ENCODE peak calls at places on chromosomes 1 and 21, in eight cellular contexts. Q is HL-60, G is cardiac muscle cell, Y is stomach, Z is fibroblast of lung, V is WERI-Rb-1, S is A673, F is thoracic aorta. X is an unnamed sample.

GRCh38 chr1:245984390-245985155 is 522.5 kb downstream of the SMYD3 start:
- DNase-seq in Q (no peak), G (no peak), Y (no peak), Z (peak; percentile 28), V (no peak), S (no peak), F (no peak), X (no peak)

GRCh38 chr1:87156124-87156523 is 172.6 kb upstream of the LMO4 start:
- DNase-seq in Q (no peak), G (no peak), Y (no peak), Z (no peak), V (no peak), S (no peak), F (no peak), X (no peak)

GRCh38 chr1:7953850-7954609 is 7.5 kb upstream of the PARK7 start:
- DNase-seq in Q (peak; percentile 99), G (peak; percentile 95), Y (peak; percentile 96), Z (peak; percentile 91), V (peak; percentile 96), S (peak; percentile 82), F (peak; percentile 80), X (peak; percentile 99)

GRCh38 chr21:45590726-45591618 is 48.7 kb upstream of the SLC19A1 start:
- DNase-seq in Q (peak; percentile 28), G (peak; percentile 29), Y (no peak), Z (no peak), V (peak; percentile 46), S (peak; percentile 70), F (no peak), X (no peak)

GRCh38 chr1:223717695-223718363 is 5.5 kb downstream of the CAPN2 start:
- DNase-seq in Q (no peak), G (no peak), Y (no peak), Z (no peak), V (no peak), S (no peak), F (no peak), X (no peak)

GRCh38 chr1:166978795-166979194 is 3.5 kb upstream of the ILDR2 start:
- DNase-seq in Q (no peak), G (no peak), Y (no peak), Z (no peak), V (no peak), S (no peak), F (no peak), X (no peak)

GRCh38 chr1:19087017-19087736 is 122.9 kb downstream of the UBR4 start:
- DNase-seq in Q (no peak), G (no peak), Y (no peak), Z (no peak), V (no peak), S (no peak), F (no peak), X (no peak)

GRCh38 chr1:24077278-24077978 is 34.5 kb downstream of the MYOM3 start:
- DNase-seq in Q (no peak), G (no peak), Y (no peak), Z (no peak), V (no peak), S (no peak), F (no peak), X (no peak)

GRCh38 chr1:6596886-6597776 is 5.5 kb downstream of the KLHL21 start:
- DNase-seq in Q (no peak), G (no peak), Y (no peak), Z (no peak), V (no peak), S (no peak), F (no peak), X (no peak)

GRCh38 chr1:6594977-6595740 is 7.5 kb downstream of the KLHL21 start:
- DNase-seq in Q (no peak), G (no peak), Y (no peak), Z (no peak), V (peak; percentile 77), S (no peak), F (no peak), X (no peak)

GRCh38 chr1:6596351-6596750 is 6.3 kb downstream of the KLHL21 start:
- DNase-seq in Q (no peak), G (no peak), Y (no peak), Z (no peak), V (no peak), S (no peak), F (no peak), X (no peak)

GRCh38 chr1:6599141-6599975 is 3.3 kb downstream of the KLHL21 start:
- DNase-seq in Q (no peak), G (no peak), Y (no peak), Z (peak; percentile 23), V (no peak), S (no peak), F (no peak), X (no peak)

GRCh38 chr1:6597777-6598131 is 4.9 kb downstream of the KLHL21 start:
- DNase-seq in Q (no peak), G (no peak), Y (no peak), Z (no peak), V (no peak), S (no peak), F (no peak), X (no peak)
- H3K27ac ChIP-seq in Q (no peak overlapping the region), G (peak overlapping the region; percentile 86), Y (no peak overlapping the region), Z (no peak overlapping the region), V (no peak overlapping the region), S (no peak overlapping the region), F (peak overlapping the region; percentile 51), X (peak overlapping the region; percentile 48)

GRCh38 chr21:24369278-24369677 is 1238.0 kb downstream of the MRPL39 start:
- DNase-seq in Q (no peak), G (no peak), Y (no peak), Z (no peak), V (no peak), S (no peak), F (no peak), X (no peak)

GRCh38 chr21:24369751-24370150 is 1237.5 kb downstream of the MRPL39 start:
- DNase-seq in Q (no peak), G (no peak), Y (no peak), Z (no peak), V (no peak), S (no peak), F (no peak), X (no peak)

DNA sequence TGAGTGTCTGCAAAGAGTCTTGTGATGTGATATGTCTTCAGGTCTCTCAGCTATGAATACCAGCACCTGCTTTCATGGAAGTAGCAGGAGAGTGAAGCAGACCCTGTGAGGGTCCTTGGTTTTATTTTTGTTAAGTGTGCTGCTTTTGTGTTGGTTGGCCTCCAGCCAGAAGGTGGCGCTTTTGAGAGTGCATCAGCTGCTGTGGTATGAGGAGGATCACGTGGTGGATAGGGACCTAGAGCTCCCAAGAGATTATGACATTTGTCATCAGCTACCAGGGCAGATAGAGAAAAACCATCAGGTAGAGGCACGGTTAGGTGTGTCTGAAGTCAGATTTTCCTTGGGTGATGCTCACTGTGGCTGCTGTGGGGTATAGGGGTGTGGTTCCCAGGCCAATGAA is 1232.1 kb downstream of the MRPL39 start:
- DNase-seq in Q (no peak), G (no peak), Y (no peak), Z (no peak), V (peak; percentile 42), S (peak; percentile 0), F (no peak), X (no peak)
- TF ChIP-seq CTCF in Q (no peak), G (no peak), Y (no peak), Z (no peak), V (peak; percentile 45), S (no peak), F (no peak), X (no peak)

GRCh38 chr1:59142663-59143487 is 154.0 kb upstream of the FGGY start:
- DNase-seq in Q (no peak), G (peak; percentile 95), Y (no peak), Z (peak; percentile 80), V (no peak), S (no peak), F (no peak), X (no peak)

GRCh38 chr1:59146651-59147358 is 150.1 kb upstream of the FGGY start:
- DNase-seq in Q (no peak), G (peak; percentile 48), Y (peak; percentile 52), Z (peak; percentile 47), V (no peak), S (no peak), F (no peak), X (peak; percentile 35)

GRCh38 chr1:59144959-59145358 is 151.9 kb upstream of the FGGY start:
- DNase-seq in Q (no peak), G (no peak), Y (no peak), Z (no peak), V (no peak), S (no peak), F (no peak), X (no peak)

GRCh38 chr1:59143824-59144223 is 153.1 kb upstream of the FGGY start:
- DNase-seq in Q (no peak), G (peak; percentile 67), Y (no peak), Z (no peak), V (no peak), S (peak; percentile 63), F (no peak), X (no peak)

DNA sequence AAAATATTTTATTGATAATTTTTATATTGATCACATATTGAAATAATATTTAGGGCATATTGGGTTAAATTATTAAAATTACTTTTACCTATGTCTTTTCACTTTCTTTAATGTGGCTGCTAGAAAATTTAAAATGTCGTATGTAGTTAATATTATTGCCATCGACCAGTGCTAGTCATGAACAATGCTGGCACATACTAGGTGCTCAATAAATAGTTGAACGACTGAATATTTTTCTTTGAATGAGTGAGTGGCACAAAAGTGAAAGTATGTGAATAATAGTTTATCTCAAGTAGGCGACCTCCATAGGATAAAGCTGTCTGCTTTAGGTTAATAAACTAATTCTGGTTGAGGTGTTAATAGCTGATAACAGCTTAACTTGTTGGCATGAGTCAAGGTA is 150.8 kb upstream of the FGGY start:
- DNase-seq in Q (no peak), G (no peak), Y (no peak), Z (no peak), V (no peak), S (no peak), F (no peak), X (no peak)
- H3K4me3 ChIP-seq in Q (no peak overlapping the region), G (no peak overlapping the region), Y (peak overlapping the region; percentile 53), Z (peak overlapping the region; percentile 49), V (no peak overlapping the region), S (no peak overlapping the region), F (peak overlapping the region; percentile 75), X (peak overlapping the region; percentile 57)

GRCh38 chr1:211831558-211832323 is 1.2 kb upstream of the LPGAT1 start:
- DNase-seq in Q (no peak), G (no peak), Y (no peak), Z (no peak), V (peak; percentile 85), S (no peak), F (no peak), X (no peak)

GRCh38 chr1:211829343-211830054 is 1.1 kb downstream of the LPGAT1 start:
- DNase-seq in Q (no peak), G (peak; percentile 17), Y (no peak), Z (peak; percentile 20), V (peak; percentile 68), S (peak; percentile 12), F (no peak), X (peak; percentile 46)

GRCh38 chr1:211830055-211830329 is 571 bp downstream of the LPGAT1 start:
- DNase-seq in Q (no peak), G (peak; percentile 20), Y (no peak), Z (no peak), V (no peak), S (peak; percentile 7), F (no peak), X (no peak)

GRCh38 chr1:211830330-211831142 is at the start of gene LPGAT1:
- DNase-seq in Q (no peak), G (peak; percentile 74), Y (peak; percentile 82), Z (peak; percentile 56), V (peak; percentile 90), S (peak; percentile 85), F (peak; percentile 5), X (peak; percentile 55)

DNA sequence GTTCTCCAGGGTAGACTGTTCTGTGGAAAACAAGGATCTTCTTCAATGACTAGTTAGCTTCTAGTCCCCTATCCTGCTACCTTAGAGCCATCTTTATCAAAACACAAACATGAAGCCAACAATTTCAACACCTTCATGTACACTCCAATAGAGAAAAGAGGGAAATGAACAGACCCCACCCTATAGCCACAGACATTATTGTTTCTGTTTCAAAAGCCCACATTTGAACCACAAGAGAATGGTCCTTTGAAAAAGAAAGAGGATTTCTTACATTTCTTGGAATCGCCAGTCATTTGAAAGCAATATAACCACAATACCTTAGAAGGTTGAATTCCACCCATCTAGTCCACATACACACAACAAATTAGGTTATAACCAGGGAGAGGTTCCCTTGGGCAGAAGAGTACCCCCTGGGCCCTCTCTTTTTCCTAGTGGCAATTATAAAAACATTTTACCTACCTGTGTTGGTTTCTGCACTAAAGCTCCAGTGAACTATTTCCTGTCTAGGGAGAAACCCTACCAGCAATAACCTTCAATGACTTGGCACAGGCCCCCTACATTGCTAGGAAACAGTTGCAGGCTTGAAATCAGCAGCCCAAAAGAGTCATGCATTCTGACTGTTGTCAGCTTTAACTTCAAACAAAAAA is 2.7 kb upstream of the LPGAT1 start:
- DNase-seq in Q (no peak), G (no peak), Y (no peak), Z (no peak), V (no peak), S (no peak), F (no peak), X (no peak)
- H3K27ac ChIP-seq in Q (no peak overlapping the region), G (no peak overlapping the region), Y (no peak overlapping the region), Z (no peak overlapping the region), V (peak overlapping the region; percentile 34), S (no peak overlapping the region), F (no peak overlapping the region), X (no peak overlapping the region)